ENCODE peak calls at places on chromosome 1, in nine cellular contexts. P is A549, O is adrenal gland, R is upper lobe of left lung, F is suprapubic skin, N is tibial nerve, T is endothelial cell of umbilical vein, Y is body of pancreas, D is IMR-90. M is an unnamed sample. For H3K9me3, the result is how much of the 10 kb centered on the place peaks cover.

GRCh38 chr1:85576256-85576641 is 4.3 kb upstream of the CCN1 start:
- DNase-seq in P (no peak), O (no peak), R (no peak), F (no peak), N (no peak), T (no peak), Y (no peak), D (no peak), M (no peak)

GRCh38 chr1:197017558-197018146 is 40.3 kb downstream of the CFHR5 start:
- DNase-seq in P (no peak), O (peak), R (no peak), F (no peak), N (no peak), T (peak), Y (no peak), D (no peak), M (no peak)

GRCh38 chr1:22621761-22622160 is 14.7 kb upstream of the C1QA start:
- DNase-seq in P (no peak), O (no peak), R (no peak), F (no peak), N (no peak), T (no peak), Y (no peak), D (no peak), M (no peak)

GRCh38 chr1:46753985-46754384 is 35.1 kb upstream of the EFCAB14 start:
- DNase-seq in P (no peak), O (no peak), R (no peak), F (no peak), N (no peak), T (no peak), Y (no peak), D (no peak), M (no peak)

GRCh38 chr1:151005729-151006330 is 872 bp downstream of the MINDY1 start:
- DNase-seq in P (no peak), O (no peak), R (no peak), F (no peak), N (no peak), T (peak), Y (no peak), D (no peak), M (no peak)

GRCh38 chr1:8217011-8217711 is 100.8 kb upstream of the SLC45A1 start:
- DNase-seq in P (no peak), O (peak), R (peak), F (no peak), N (no peak), T (peak), Y (peak), D (no peak), M (peak)

GRCh38 chr1:203751051-203751450 is 13.9 kb upstream of the LAX1 start:
- DNase-seq in P (no peak), O (no peak), R (no peak), F (no peak), N (no peak), T (no peak), Y (no peak), D (peak), M (no peak)

GRCh38 chr1:229121845-229122436 is 149.0 kb upstream of the RAB4A start:
- DNase-seq in P (no peak), O (no peak), R (no peak), F (no peak), N (no peak), T (no peak), Y (no peak), D (no peak), M (peak)

GRCh38 chr1:184387871-184388670 is 1.2 kb downstream of the C1orf21 start:
- DNase-seq in P (no peak), O (peak), R (peak), F (no peak), N (no peak), T (peak), Y (peak), D (peak), M (peak)

GRCh38 chr1:77543822-77544448 is 138.5 kb downstream of the ZZZ3 start:
- DNase-seq in P (no peak), O (no peak), R (no peak), F (no peak), N (no peak), T (no peak), Y (no peak), D (peak), M (no peak)

GRCh38 chr1:44604167-44604955 is 69.9 kb downstream of the TMEM53 start:
- DNase-seq in P (no peak), O (no peak), R (peak), F (no peak), N (no peak), T (no peak), Y (peak), D (no peak), M (no peak)

DNA sequence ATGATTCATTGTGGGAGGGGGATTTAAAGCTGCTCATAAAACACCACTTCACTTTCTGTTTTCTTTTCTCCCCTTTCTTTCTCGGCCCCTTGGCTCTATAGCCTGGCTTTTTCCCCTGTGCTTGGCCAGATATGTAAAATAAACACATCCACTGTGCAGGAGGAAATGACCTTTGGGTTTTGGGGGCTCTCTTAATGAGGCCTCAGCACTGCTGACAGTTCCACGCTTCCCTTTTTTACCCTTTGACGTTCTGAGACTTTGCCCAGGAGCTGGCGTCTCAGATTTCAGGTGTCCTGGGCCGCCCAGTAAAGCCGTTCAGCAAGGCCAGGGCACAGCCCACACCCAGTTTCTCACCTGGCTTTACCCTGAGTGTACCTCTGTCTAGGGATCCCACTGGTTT is 65.7 kb downstream of the RUNX3 start:
- DNase-seq in P (no peak), O (no peak), R (no peak), F (no peak), N (no peak), T (peak), Y (no peak), D (no peak), M (no peak)
- TF ChIP-seq POLR2A in P (no peak), O (no peak), R (no peak), F (no peak), N (no peak), T (no peak), Y (no peak), D (no peak), M (no peak)

GRCh38 chr1:29322861-29323585 is 86.7 kb downstream of the PTPRU start:
- DNase-seq in P (no peak), O (no peak), R (no peak), F (no peak), N (no peak), T (no peak), Y (no peak), D (no peak), M (no peak)
- H3K4me3 ChIP-seq in P (no peak), O (no peak), R (no peak), F (no peak), N (no peak), T (no peak), Y (no peak), D (no peak), M (no peak)

DNA sequence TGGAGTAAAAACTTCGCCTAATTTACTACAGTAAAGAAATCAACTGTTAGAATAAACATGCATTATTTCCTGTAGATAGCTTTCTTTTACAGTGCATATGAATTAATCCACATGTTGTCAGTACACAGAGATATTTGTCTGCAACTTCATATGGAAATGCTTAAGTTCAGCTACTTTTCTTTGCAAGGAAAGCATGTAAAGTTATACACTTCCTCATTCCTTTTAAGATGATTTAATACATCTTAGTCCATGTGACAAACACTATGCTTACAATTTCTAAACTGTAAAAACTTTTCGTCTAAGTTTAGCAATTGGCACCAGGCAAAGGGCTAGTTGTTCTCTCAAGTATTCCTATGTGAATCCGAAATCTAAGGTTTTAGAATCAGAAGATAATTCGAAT is 1205.5 kb upstream of the ADGRL4 start:
- DNase-seq in P (no peak), O (no peak), R (no peak), F (no peak), N (no peak), T (no peak), Y (no peak), D (peak), M (no peak)
- H3K9me3 ChIP-seq in P (under half), O (under half), R (under half), F (under half), N (under half), T (under half), Y (under half), D (under half), M (under half)

GRCh38 chr1:27562021-27562420 is 41.9 kb downstream of the AHDC1 start:
- DNase-seq in P (no peak), O (no peak), R (no peak), F (no peak), N (no peak), T (no peak), Y (no peak), D (no peak), M (no peak)
- TF ChIP-seq POLR2A in P (no peak), O (no peak), R (no peak), F (no peak), N (no peak), T (no peak), Y (no peak), D (no peak), M (peak)

GRCh38 chr1:30881266-30882181 is 27.0 kb downstream of the SDC3 start:
- DNase-seq in P (no peak), O (peak), R (no peak), F (no peak), N (no peak), T (no peak), Y (no peak), D (no peak), M (no peak)
- H3K4me3 ChIP-seq in P (no peak), O (no peak), R (no peak), F (no peak), N (no peak), T (no peak), Y (no peak), D (no peak), M (no peak)

DNA sequence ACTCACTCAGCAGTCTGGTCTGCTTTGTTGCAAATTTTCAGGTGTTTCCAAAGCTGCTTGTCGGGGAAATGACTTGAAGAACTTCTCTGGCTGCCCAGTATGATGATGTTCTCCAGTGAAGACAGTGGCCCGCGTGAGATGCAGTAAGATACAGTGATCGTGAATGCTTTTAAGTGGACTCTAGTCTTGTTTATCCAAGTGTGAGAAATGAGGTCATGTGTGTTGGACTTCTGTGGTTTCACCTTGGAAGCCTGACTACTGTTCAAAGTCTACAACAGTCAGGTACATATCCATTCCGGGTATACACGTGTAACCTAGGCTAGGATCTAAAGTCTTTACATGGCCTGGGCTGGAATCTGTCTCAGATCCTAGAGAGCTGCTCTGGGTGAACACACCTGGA is 29.1 kb downstream of the ZNF695 start:
- DNase-seq in P (no peak), O (no peak), R (no peak), F (no peak), N (no peak), T (no peak), Y (no peak), D (no peak), M (no peak)
- H3K9me3 ChIP-seq in P (half or more), O (under half), R (under half), F (under half), N (under half), T (under half), Y (under half), D (under half), M (under half)

M was measured in right lobe of liver.